ENCODE peak calls at places on chromosomes 16 and 17, in seven cellular contexts. U, C, V, L, P, G and W are unnamed samples.

GRCh38 chr16:86893513-86893912 is 315.2 kb downstream of the FOXL1 start:
- DNase-seq in U (no peak), C (no peak), V (no peak), L (no peak), P (no peak), G (peak), W (no peak)

GRCh38 chr16:81004646-81005353 is 1.9 kb downstream of the CMC2 start:
- DNase-seq in U (peak), C (no peak), V (peak), L (peak), P (no peak), G (no peak), W (peak)

GRCh38 chr16:65289022-65289421 is 167.2 kb upstream of the CDH11 start:
- DNase-seq in U (no peak), C (no peak), V (no peak), L (no peak), P (no peak), G (no peak), W (no peak)

GRCh38 chr17:60135951-60136666 is 13.7 kb upstream of the CA4 start:
- DNase-seq in U (no peak), C (no peak), V (no peak), L (peak), P (peak), G (peak), W (no peak)

GRCh38 chr17:31802502-31802901 is 56.5 kb downstream of the COPRS start:
- DNase-seq in U (no peak), C (no peak), V (peak), L (peak), P (no peak), G (no peak), W (no peak)

GRCh38 chr16:68528686-68529379 is 10.3 kb upstream of the ZFP90 start:
- DNase-seq in U (peak), C (peak), V (peak), L (peak), P (peak), G (peak), W (peak)

GRCh38 chr17:73669771-73670170 is 25.5 kb upstream of the SDK2 start:
- DNase-seq in U (no peak), C (no peak), V (no peak), L (no peak), P (no peak), G (no peak), W (no peak)

GRCh38 chr17:38982858-38983746 is 15.9 kb upstream of the FBXO47 start:
- DNase-seq in U (peak), C (no peak), V (peak), L (peak), P (no peak), G (no peak), W (peak)

GRCh38 chr16:11848842-11849241 is 2.5 kb downstream of the RSL1D1 start:
- DNase-seq in U (no peak), C (no peak), V (no peak), L (no peak), P (no peak), G (no peak), W (no peak)

GRCh38 chr17:74852237-74853047 is 7.2 kb downstream of the GRIN2C start:
- DNase-seq in U (no peak), C (no peak), V (no peak), L (no peak), P (no peak), G (peak), W (peak)

GRCh38 chr16:9441021-9441420 is 349.6 kb downstream of the HAPSTR1 start:
- DNase-seq in U (no peak), C (no peak), V (no peak), L (peak), P (no peak), G (no peak), W (no peak)

GRCh38 chr17:63516910-63517824 is 6.0 kb upstream of the KCNH6 start:
- DNase-seq in U (no peak), C (no peak), V (peak), L (peak), P (no peak), G (no peak), W (no peak)

GRCh38 chr17:61496957-61497653 is 44.9 kb downstream of the TBX4 start:
- DNase-seq in U (no peak), C (no peak), V (no peak), L (no peak), P (no peak), G (no peak), W (no peak)

GRCh38 chr16:51637744-51638100 is 486.7 kb upstream of the SALL1 start:
- DNase-seq in U (no peak), C (no peak), V (no peak), L (peak), P (no peak), G (no peak), W (no peak)

DNA sequence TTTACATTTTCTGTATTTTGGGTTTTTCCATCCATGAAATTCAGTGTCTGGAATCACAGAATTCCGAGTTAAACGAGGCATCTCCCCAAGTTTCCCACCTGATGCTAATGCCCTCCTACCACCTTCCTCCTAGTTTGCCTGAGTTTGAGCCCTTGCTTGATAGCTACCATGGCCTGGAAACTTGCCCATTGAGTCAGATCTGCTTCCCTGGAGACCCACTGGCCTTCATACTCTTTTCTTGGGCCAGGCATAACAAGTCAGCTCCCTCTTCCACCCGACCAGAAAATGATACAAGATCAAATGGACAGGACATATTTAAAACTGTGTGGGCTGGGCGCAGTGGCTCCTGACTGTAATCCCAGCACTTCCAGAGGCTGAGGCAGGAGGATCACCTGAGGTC is 10.2 kb downstream of the SETD1A start:
- DNase-seq in U (no peak), C (no peak), V (no peak), L (no peak), P (no peak), G (no peak), W (no peak)
- TF ChIP-seq POLR2A in U (no peak), C (no peak), V (no peak), L (no peak), P (no peak), G (no peak), W (no peak)

GRCh38 chr16:57479422-57480126 is 6.7 kb downstream of the DOK4 start:
- DNase-seq in U (no peak), C (no peak), V (peak), L (no peak), P (no peak), G (peak), W (no peak)
- TF ChIP-seq POLR2A in U (no peak), C (no peak), V (no peak), L (no peak), P (no peak), G (no peak), W (no peak)

DNA sequence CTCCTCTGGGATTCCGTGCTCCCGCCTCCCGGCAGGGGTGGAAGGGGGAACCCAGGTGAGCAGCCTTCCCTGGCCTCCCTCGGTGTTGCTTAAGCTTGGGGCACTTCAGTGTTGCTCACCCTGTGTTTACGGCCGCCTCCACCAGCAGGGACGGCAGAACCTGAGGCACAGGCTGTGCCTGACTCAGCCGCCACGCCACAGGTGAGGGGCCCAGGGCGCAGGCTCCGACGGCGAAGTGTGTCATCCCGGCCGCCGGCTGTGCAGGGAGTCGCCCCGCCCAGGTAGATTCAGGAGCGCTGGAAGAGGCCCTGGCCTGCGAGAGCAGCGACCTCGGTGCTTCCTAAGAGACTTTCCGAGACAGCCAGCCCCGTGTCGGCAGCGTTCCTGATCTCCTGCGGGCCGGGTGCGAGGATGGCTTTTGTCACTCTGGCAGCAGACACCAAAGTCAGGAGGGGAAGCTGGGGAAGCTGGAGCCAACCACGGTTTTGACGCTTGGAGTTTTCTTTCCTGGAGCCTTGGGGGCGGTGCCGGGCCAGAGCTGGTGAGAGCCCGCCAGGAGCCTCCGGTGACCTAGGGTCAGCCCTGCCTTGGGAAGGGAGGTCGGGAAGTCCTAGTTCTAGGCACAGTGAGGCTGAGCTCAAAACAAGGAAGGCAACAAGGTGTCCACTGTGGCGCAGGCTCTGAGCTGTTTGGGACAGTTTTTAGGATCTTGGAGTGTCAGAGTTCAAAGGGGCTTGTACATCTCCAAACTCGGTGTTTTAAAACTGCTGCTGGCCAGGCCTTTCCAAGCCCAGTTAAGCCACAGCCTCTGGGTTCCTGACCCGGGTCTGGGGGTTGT is 2.1 kb downstream of the GSE1 start:
- DNase-seq in U (no peak), C (no peak), V (peak), L (peak), P (no peak), G (peak), W (peak)
- TF ChIP-seq POLR2A in U (no peak), C (no peak), V (no peak), L (no peak), P (no peak), G (peak), W (no peak)

GRCh38 chr17:82239401-82239925 is 10.6 kb downstream of the SLC16A3 start:
- DNase-seq in U (no peak), C (no peak), V (no peak), L (no peak), P (no peak), G (no peak), W (no peak)

GRCh38 chr17:82241183-82241925 is 12.5 kb downstream of the SLC16A3 start:
- DNase-seq in U (peak), C (no peak), V (peak), L (peak), P (peak), G (peak), W (no peak)

GRCh38 chr17:82240506-82241182 is 11.8 kb downstream of the SLC16A3 start:
- DNase-seq in U (peak), C (no peak), V (no peak), L (no peak), P (no peak), G (no peak), W (no peak)

GRCh38 chr17:82238562-82239201 is 9.8 kb downstream of the SLC16A3 start:
- DNase-seq in U (peak), C (no peak), V (peak), L (peak), P (peak), G (peak), W (peak)

DNA sequence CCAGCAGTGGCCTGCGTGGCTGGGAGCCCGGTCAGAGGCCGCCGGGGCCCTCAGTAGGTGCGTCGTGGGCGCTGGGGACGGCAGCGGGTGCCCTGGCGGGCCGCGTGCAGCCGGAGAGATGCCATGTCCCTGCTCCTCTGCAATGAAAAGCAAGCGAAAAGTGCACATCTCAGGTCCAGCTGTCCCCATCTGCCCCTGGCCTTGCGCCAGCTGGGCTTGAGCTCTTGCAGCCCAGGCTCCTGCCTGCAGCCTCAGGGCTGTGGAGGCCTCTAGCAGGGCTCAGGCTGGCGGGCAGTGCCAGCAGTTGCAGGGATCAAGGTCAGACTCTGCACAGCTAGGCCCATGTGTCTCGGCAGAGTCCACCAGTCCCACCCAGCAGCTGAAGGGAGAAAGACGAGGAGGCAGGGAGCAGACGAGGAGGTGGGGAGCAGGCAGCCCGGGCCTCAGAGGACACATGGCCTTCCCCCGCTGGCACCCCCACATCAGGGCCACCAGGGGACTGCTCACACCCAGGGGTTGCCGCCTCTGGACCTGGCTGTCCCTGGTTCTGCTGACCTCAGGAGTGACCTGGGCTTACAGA is 11.2 kb downstream of the SLC16A3 start:
- DNase-seq in U (peak), C (no peak), V (no peak), L (no peak), P (no peak), G (no peak), W (no peak)
- TF ChIP-seq POLR2A in U (no peak), C (no peak), V (no peak), L (no peak), P (no peak), G (no peak), W (no peak)

GRCh38 chr17:17206149-17206912 is at the start of gene PLD6:
- DNase-seq in U (peak), C (peak), V (peak), L (peak), P (peak), G (peak), W (peak)
- TF ChIP-seq POLR2A in U (no peak), C (no peak), V (peak), L (peak), P (no peak), G (no peak), W (peak)

DNA sequence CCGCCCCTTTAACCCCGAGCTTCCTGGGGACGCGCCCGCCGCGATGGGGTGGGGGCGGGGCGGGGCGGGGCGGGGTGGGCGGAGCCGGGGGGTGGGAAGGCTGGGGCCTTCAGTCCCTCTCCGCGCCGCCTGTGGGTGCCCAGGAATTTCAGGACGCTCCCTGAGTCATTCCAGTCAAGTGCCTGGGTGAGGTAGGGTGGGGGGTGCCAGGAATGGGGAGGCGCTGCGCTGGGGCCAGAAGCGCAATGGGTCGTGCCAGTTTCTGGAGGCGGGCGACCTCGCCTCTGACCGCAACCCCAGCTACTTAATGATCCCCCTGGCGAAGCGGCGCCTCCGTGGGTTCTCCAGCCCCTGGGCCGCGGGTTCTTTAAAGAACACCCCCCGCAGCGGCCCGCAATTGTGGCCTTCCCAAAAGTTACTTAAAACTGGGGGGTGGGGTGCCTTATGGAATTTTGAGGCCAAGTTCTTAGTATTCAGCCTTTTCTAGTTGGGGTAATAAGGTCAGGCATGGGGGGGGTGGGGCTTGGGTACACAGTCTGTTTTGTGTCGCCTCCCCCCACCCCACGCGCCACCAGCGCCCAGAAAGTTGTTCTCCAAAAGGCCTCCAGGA is 826 bp upstream of the GSE1 start:
- DNase-seq in U (peak), C (no peak), V (peak), L (peak), P (peak), G (peak), W (peak)
- TF ChIP-seq POLR2A in U (no peak), C (no peak), V (peak), L (peak), P (no peak), G (no peak), W (no peak)

DNA sequence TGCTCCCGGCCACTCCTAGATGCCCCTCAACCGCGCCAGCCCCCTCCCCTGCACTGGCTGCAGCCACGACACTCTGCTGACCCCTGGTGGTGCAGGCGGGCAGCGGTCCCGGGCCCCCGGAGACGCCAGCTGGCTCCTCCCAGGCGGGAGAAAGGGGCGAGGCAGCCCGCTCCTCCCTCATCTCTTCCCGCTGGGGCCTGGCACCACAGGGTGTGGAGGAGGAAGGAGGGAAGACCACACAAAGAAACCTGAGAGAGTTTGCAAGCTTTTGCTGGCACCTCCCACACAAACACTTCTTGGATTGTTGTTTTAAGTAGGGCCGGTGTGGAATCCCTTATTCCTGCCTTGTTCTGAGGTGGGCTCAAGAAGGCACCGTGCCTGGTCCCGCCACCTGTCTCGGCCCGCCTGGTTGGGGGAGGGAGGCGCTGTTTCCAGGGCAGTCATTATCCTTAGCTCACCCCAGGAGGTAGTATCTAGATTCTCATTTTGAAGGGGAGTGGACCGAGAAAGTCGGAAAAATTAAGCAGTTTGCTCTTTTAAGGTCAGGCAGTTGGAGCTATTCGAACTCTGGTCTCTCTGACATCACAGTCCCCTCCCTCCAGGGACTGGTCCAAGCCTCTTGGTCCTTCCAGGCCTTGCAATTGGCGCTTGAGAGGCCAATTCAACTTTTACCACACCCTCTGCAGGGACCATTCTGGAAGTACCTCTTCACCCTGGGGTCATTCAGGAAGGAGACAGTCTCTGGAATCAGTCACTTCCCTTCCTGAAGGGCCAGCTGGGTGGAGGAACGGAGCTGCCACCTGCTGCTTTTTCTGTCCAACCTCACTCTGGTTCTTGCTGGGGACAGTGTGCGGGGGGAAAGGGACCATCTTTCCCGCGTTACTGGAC is 951 bp upstream of the ANKRD13B start:
- DNase-seq in U (peak), C (no peak), V (peak), L (peak), P (no peak), G (peak), W (peak)
- TF ChIP-seq POLR2A in U (peak), C (no peak), V (peak), L (no peak), P (no peak), G (peak), W (no peak)

GRCh38 chr17:79602621-79603020 is 8.2 kb downstream of the RBFOX3 start:
- DNase-seq in U (no peak), C (no peak), V (no peak), L (no peak), P (no peak), G (no peak), W (no peak)
- TF ChIP-seq POLR2A in U (no peak), C (no peak), V (no peak), L (no peak), P (no peak), G (no peak), W (no peak)

GRCh38 chr17:1731194-1731506 is 6.6 kb downstream of the WDR81 start:
- DNase-seq in U (no peak), C (no peak), V (no peak), L (no peak), P (no peak), G (no peak), W (no peak)
- TF ChIP-seq POLR2A in U (no peak), C (no peak), V (no peak), L (no peak), P (no peak), G (no peak), W (no peak)